ENCODE peak calls at places on chromosomes 5 and 9, in four cellular contexts. L is HepG2, V is K562, T is GM12878. C is an unnamed sample.

GRCh38 chr5:77138981-77139380 is 51.9 kb upstream of the ZBED3 start:
- DNase-seq in L (no peak), V (no peak), T (no peak), C (no peak)

GRCh38 chr5:66174338-66174737 is 30.2 kb downstream of the SREK1 start:
- DNase-seq in L (peak; percentile 3), V (no peak), T (no peak), C (peak; percentile 9)

GRCh38 chr5:172528440-172528839 is 74.1 kb upstream of the SH3PXD2B start:
- DNase-seq in L (no peak), V (peak; percentile 75), T (no peak), C (no peak)

GRCh38 chr5:84202136-84202535 is 182.5 kb downstream of the EDIL3 start:
- DNase-seq in L (no peak), V (no peak), T (no peak), C (no peak)

GRCh38 chr9:72173080-72173479 is 23.8 kb downstream of the GDA start:
- DNase-seq in L (no peak), V (no peak), T (no peak), C (no peak)

GRCh38 chr5:81838307-81838906 is 87.5 kb upstream of the SSBP2 start:
- DNase-seq in L (no peak), V (peak; percentile 36), T (no peak), C (peak; percentile 53)

GRCh38 chr5:448766-449090 is 5.8 kb downstream of the EXOC3 start:
- DNase-seq in L (no peak), V (no peak), T (no peak), C (no peak)

GRCh38 chr5:78624011-78624541 is 24.5 kb downstream of the LHFPL2 start:
- DNase-seq in L (no peak), V (no peak), T (no peak), C (no peak)

GRCh38 chr5:180128671-180129261 is 57.2 kb upstream of the RNF130 start:
- DNase-seq in L (no peak), V (no peak), T (no peak), C (no peak)

GRCh38 chr9:121359358-121360294 is 10.4 kb downstream of the STOM start:
- DNase-seq in L (no peak), V (no peak), T (no peak), C (no peak)

GRCh38 chr5:96662725-96663513 is 743 bp downstream of the CAST start:
- DNase-seq in L (peak; percentile 69), V (peak; percentile 57), T (peak; percentile 50), C (peak; percentile 83)

GRCh38 chr9:89597711-89598707 is 6.8 kb upstream of the GADD45G start:
- DNase-seq in L (peak; percentile 46), V (peak; percentile 25), T (no peak), C (peak; percentile 59)

GRCh38 chr9:97570899-97571298 is 62.3 kb downstream of the TSTD2 start:
- DNase-seq in L (no peak), V (no peak), T (no peak), C (no peak)

GRCh38 chr5:96203761-96204160 is 229.3 kb downstream of the PCSK1 start:
- DNase-seq in L (no peak), V (no peak), T (no peak), C (no peak)

GRCh38 chr9:36976371-36977030 is 57.6 kb downstream of the PAX5 start:
- DNase-seq in L (no peak), V (no peak), T (no peak), C (no peak)

GRCh38 chr5:172159016-172159415 is 29.0 kb downstream of the STK10 start:
- DNase-seq in L (no peak), V (peak; percentile 2), T (no peak), C (no peak)

GRCh38 chr9:125878241-125878640 is 131.1 kb downstream of the PBX3 start:
- DNase-seq in L (no peak), V (no peak), T (no peak), C (no peak)

GRCh38 chr5:137933491-137933911 is 44.2 kb downstream of the PKD2L2 start:
- DNase-seq in L (no peak), V (no peak), T (no peak), C (peak; percentile 10)

GRCh38 chr9:38026021-38026809 is 42.8 kb downstream of the SHB start:
- DNase-seq in L (peak; percentile 29), V (peak; percentile 62), T (no peak), C (peak; percentile 31)

GRCh38 chr5:73311291-73312110 is 137.1 kb downstream of the FOXD1 start:
- DNase-seq in L (no peak), V (no peak), T (no peak), C (peak; percentile 26)

DNA sequence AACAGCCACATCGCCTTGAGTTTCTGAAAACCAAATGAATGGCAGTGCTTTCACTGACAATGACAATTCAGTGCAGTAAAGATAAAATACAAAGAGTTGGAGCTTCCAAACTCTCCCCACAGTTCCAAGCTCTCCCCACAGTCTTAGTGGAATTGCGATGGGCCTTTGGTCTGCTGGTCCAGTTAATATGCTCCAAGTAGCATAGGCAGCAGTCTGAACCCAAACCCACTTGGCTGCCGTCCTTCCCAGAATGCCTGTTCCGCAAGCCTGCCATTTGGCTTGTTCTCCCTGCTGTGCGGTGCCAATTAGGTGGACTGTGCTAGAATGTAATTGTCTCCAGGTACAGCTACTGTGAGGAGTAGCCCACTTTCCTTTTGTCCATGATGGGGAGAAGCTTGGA is 250.1 kb downstream of the GOLPH3 start:
- DNase-seq in L (no peak), V (no peak), T (no peak), C (no peak)
- TF ChIP-seq TARDBP in L (no peak), V (no peak), T (no peak), C (no peak)

DNA sequence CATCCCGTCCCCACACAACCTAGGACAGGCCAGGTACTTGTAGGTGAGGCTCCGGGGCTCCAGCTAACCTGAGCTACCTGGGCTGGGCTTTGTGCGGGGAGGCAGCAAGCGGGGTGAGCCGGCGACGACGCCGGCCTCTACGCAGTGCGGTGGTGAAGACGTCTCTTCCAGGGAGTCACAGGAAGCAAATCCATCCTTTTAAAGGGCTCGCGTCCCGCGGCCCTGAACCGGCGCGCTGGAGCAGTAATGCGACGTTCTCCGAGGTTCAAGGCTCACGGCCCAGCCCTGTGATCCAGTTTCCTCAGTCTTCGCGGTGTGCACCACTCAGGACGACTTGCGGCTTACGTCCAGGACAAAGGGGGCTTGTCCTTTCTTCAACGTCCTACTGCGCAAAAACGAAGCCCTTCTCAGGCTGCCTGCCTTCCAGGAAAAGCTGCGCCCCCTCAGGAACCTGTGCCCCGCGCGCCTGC is 476 bp upstream of the SPIN1 start:
- DNase-seq in L (peak; percentile 20), V (no peak), T (no peak), C (peak; percentile 49)
- TF ChIP-seq SP1 in L (no peak), V (no peak), T (no peak), C (no peak)

GRCh38 chr5:147081256-147081872 is 153.5 kb upstream of the STK32A start:
- DNase-seq in L (no peak), V (no peak), T (no peak), C (no peak)
- TF ChIP-seq BHLHE40 in L (no peak), V (no peak), T (no peak), C (no peak)

DNA sequence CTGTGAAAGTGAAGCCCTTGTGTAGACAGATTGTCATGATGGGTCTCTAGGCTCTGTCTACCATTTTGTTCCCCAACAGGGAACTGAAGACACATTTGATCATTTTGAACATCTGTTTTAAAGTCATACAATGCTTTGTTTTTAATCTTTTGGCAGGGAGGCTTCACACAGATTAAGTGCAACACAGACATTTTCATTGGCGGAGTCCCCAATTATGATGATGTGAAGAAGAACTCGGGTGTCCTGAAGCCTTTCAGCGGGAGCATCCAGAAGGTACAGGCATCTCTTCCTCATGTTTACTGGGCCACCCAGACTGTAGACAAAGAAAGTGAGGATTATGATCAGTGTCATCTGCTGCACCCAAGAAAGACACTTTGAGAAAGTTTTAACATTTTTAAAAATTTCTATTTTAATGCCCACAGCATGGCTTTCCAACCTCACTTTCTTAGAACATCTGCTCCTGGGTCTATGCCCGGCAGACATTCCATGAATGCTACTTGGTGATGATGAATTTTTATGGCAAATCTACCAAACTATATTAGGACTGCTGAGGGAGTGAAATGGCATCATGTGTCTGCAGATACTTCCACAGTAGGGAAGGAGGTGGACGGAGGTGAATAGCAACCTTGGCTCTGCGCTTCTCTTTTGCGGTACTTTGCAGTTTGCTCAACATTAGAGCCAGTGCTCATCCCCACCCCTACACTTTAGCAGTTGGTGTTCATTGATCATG is 121.3 kb downstream of the LIFR start:
- DNase-seq in L (no peak), V (no peak), T (no peak), C (no peak)
- TF ChIP-seq TARDBP in L (no peak), V (no peak), T (no peak), C (no peak)

GRCh38 chr9:12684923-12685468 is 8.2 kb upstream of the TYRP1 start:
- DNase-seq in L (no peak), V (no peak), T (no peak), C (no peak)

GRCh38 chr9:12674961-12675360 is 18.2 kb upstream of the TYRP1 start:
- DNase-seq in L (no peak), V (no peak), T (no peak), C (no peak)

GRCh38 chr9:12680757-12681156 is 12.4 kb upstream of the TYRP1 start:
- DNase-seq in L (no peak), V (no peak), T (no peak), C (no peak)

GRCh38 chr9:12681620-12682019 is 11.6 kb upstream of the TYRP1 start:
- DNase-seq in L (no peak), V (no peak), T (no peak), C (no peak)

GRCh38 chr9:12680341-12680740 is 12.8 kb upstream of the TYRP1 start:
- DNase-seq in L (no peak), V (no peak), T (no peak), C (no peak)
- TF ChIP-seq SP1 in L (no peak), V (no peak), T (no peak), C (no peak)

GRCh38 chr5:177304392-177305119 is 957 bp downstream of the PRELID1 start:
- DNase-seq in L (peak; percentile 55), V (peak; percentile 52), T (no peak), C (no peak)
- TF ChIP-seq BHLHE40 in L (no peak), V (no peak), T (no peak), C (no peak)

DNA sequence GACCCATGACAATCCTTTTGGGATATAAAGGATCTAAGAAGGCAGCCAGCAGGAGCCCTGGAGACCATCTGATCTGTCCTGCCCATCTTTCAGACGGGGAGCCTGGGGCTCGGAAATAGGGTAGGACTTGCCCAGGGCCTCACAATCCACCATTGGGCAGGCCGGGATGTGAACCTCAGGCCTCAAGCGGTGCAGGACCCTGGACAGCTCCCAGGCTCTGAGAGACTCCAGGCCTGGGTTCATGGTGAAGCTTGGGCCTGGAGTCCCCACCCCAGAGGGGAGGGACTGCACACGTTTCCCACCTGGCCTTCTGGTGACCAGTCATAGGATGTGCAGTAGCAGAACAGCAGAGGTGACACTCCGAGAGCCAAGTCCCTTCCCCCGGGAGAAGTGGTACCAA is 36.6 kb upstream of the RAPGEF1 start:
- DNase-seq in L (peak; percentile 32), V (peak; percentile 76), T (no peak), C (peak; percentile 57)
- TF ChIP-seq TARDBP in L (no peak), V (no peak), T (no peak), C (no peak)

GRCh38 chr5:164353155-164353554 is 847.7 kb downstream of the MAT2B start:
- DNase-seq in L (no peak), V (no peak), T (no peak), C (peak; percentile 37)
- TF ChIP-seq SP1 in L (no peak), V (no peak), T (no peak), C (no peak)